ENCODE peak calls at places on chromosomes 5 and 9, in ten cellular contexts. One of them, this sample, is unnamed.

GRCh38 chr5:58239075-58239474 is 220.8 kb downstream of the PLK2 start:
- DNase-seq in NB4: no peak
- DNase-seq in GM13977: no peak
- DNase-seq in AG04450: no peak
- DNase-seq in endothelial cell: no peak
- DNase-seq in CD8-positive, alpha-beta T cell: no peak
- DNase-seq in AG09309: no peak
- DNase-seq in hepatocyte: no peak
- DNase-seq in CD4-positive, alpha-beta T cell: no peak
- DNase-seq in fibroblast of lung: no peak
- DNase-seq in this sample: no peak

GRCh38 chr9:738209-738915 is 103.1 kb upstream of the DMRT1 start:
- DNase-seq in GM13977: no peak
- DNase-seq in AG09309: peak
- DNase-seq in endothelial cell: no peak
- DNase-seq in fibroblast of lung: peak
- DNase-seq in hepatocyte: peak
- DNase-seq in CD4-positive, alpha-beta T cell: no peak
- DNase-seq in AG04450: peak
- DNase-seq in NB4: peak
- DNase-seq in CD8-positive, alpha-beta T cell: no peak
- DNase-seq in this sample: peak

GRCh38 chr5:67971223-67971830 is 244.2 kb upstream of the PIK3R1 start:
- DNase-seq in NB4: peak
- DNase-seq in hepatocyte: peak
- DNase-seq in GM13977: no peak
- DNase-seq in AG04450: peak
- DNase-seq in fibroblast of lung: peak
- DNase-seq in CD8-positive, alpha-beta T cell: no peak
- DNase-seq in CD4-positive, alpha-beta T cell: no peak
- DNase-seq in AG09309: peak
- DNase-seq in endothelial cell: no peak
- DNase-seq in this sample: peak

GRCh38 chr5:119411935-119412623 is 40.2 kb upstream of the HSD17B4 start:
- DNase-seq in fibroblast of lung: peak
- DNase-seq in GM13977: peak
- DNase-seq in hepatocyte: peak
- DNase-seq in AG09309: no peak
- DNase-seq in CD4-positive, alpha-beta T cell: peak
- DNase-seq in AG04450: peak
- DNase-seq in NB4: peak
- DNase-seq in CD8-positive, alpha-beta T cell: peak
- DNase-seq in endothelial cell: peak
- DNase-seq in this sample: peak

GRCh38 chr5:88304356-88304755 is 35.7 kb upstream of the TMEM161B start:
- DNase-seq in NB4: no peak
- DNase-seq in endothelial cell: no peak
- DNase-seq in AG09309: no peak
- DNase-seq in GM13977: no peak
- DNase-seq in hepatocyte: no peak
- DNase-seq in CD8-positive, alpha-beta T cell: no peak
- DNase-seq in CD4-positive, alpha-beta T cell: no peak
- DNase-seq in AG04450: no peak
- DNase-seq in fibroblast of lung: no peak
- DNase-seq in this sample: no peak

GRCh38 chr5:107809201-107810034 is 138.7 kb upstream of the EFNA5 start:
- DNase-seq in AG09309: no peak
- DNase-seq in fibroblast of lung: peak
- DNase-seq in CD4-positive, alpha-beta T cell: no peak
- DNase-seq in CD8-positive, alpha-beta T cell: no peak
- DNase-seq in AG04450: no peak
- DNase-seq in GM13977: no peak
- DNase-seq in hepatocyte: no peak
- DNase-seq in endothelial cell: no peak
- DNase-seq in NB4: no peak
- DNase-seq in this sample: peak

GRCh38 chr9:122445155-122445749 is 32.5 kb downstream of the OR1J1 start:
- DNase-seq in endothelial cell: no peak
- DNase-seq in AG04450: peak
- DNase-seq in GM13977: no peak
- DNase-seq in fibroblast of lung: peak
- DNase-seq in AG09309: peak
- DNase-seq in CD4-positive, alpha-beta T cell: no peak
- DNase-seq in CD8-positive, alpha-beta T cell: no peak
- DNase-seq in hepatocyte: no peak
- DNase-seq in NB4: no peak
- DNase-seq in this sample: no peak

GRCh38 chr5:68011259-68011760 is 204.2 kb upstream of the PIK3R1 start:
- DNase-seq in NB4: no peak
- DNase-seq in CD4-positive, alpha-beta T cell: no peak
- DNase-seq in fibroblast of lung: no peak
- DNase-seq in GM13977: no peak
- DNase-seq in CD8-positive, alpha-beta T cell: no peak
- DNase-seq in AG09309: no peak
- DNase-seq in hepatocyte: no peak
- DNase-seq in AG04450: no peak
- DNase-seq in endothelial cell: no peak
- DNase-seq in this sample: no peak

GRCh38 chr5:79493596-79494343 is 20.2 kb downstream of the HOMER1 start:
- DNase-seq in fibroblast of lung: no peak
- DNase-seq in NB4: no peak
- DNase-seq in GM13977: no peak
- DNase-seq in CD4-positive, alpha-beta T cell: no peak
- DNase-seq in hepatocyte: no peak
- DNase-seq in CD8-positive, alpha-beta T cell: no peak
- DNase-seq in AG04450: no peak
- DNase-seq in AG09309: no peak
- DNase-seq in endothelial cell: no peak
- DNase-seq in this sample: no peak

GRCh38 chr5:154708845-154709244 is 46.3 kb upstream of the LARP1 start:
- DNase-seq in GM13977: no peak
- DNase-seq in hepatocyte: no peak
- DNase-seq in AG09309: no peak
- DNase-seq in CD8-positive, alpha-beta T cell: no peak
- DNase-seq in fibroblast of lung: no peak
- DNase-seq in AG04450: no peak
- DNase-seq in CD4-positive, alpha-beta T cell: no peak
- DNase-seq in endothelial cell: no peak
- DNase-seq in NB4: peak
- DNase-seq in this sample: peak

GRCh38 chr9:35398651-35399335 is 91.1 kb upstream of the RUSC2 start:
- DNase-seq in endothelial cell: no peak
- DNase-seq in hepatocyte: no peak
- DNase-seq in fibroblast of lung: no peak
- DNase-seq in CD8-positive, alpha-beta T cell: no peak
- DNase-seq in AG04450: no peak
- DNase-seq in NB4: no peak
- DNase-seq in GM13977: no peak
- DNase-seq in AG09309: no peak
- DNase-seq in CD4-positive, alpha-beta T cell: no peak
- DNase-seq in this sample: no peak

GRCh38 chr5:148910216-148910615 is 83.8 kb downstream of the ADRB2 start:
- DNase-seq in CD4-positive, alpha-beta T cell: no peak
- DNase-seq in CD8-positive, alpha-beta T cell: no peak
- DNase-seq in AG09309: no peak
- DNase-seq in fibroblast of lung: no peak
- DNase-seq in hepatocyte: no peak
- DNase-seq in AG04450: no peak
- DNase-seq in NB4: no peak
- DNase-seq in endothelial cell: no peak
- DNase-seq in GM13977: no peak
- DNase-seq in this sample: no peak

GRCh38 chr9:38622961-38623360 is 2.6 kb upstream of the ANKRD18A start:
- DNase-seq in endothelial cell: no peak
- DNase-seq in AG09309: no peak
- DNase-seq in hepatocyte: no peak
- DNase-seq in fibroblast of lung: no peak
- DNase-seq in AG04450: no peak
- DNase-seq in CD4-positive, alpha-beta T cell: no peak
- DNase-seq in CD8-positive, alpha-beta T cell: no peak
- DNase-seq in GM13977: no peak
- DNase-seq in NB4: peak
- DNase-seq in this sample: no peak

GRCh38 chr9:38622083-38622674 is 1.8 kb upstream of the ANKRD18A start:
- DNase-seq in AG04450: no peak
- DNase-seq in CD8-positive, alpha-beta T cell: no peak
- DNase-seq in hepatocyte: peak
- DNase-seq in AG09309: no peak
- DNase-seq in GM13977: no peak
- DNase-seq in fibroblast of lung: no peak
- DNase-seq in endothelial cell: peak
- DNase-seq in NB4: peak
- DNase-seq in CD4-positive, alpha-beta T cell: no peak
- DNase-seq in this sample: peak

GRCh38 chr9:38620483-38621433 is at the start of gene ANKRD18A:
- DNase-seq in CD8-positive, alpha-beta T cell: peak
- DNase-seq in hepatocyte: peak
- DNase-seq in CD4-positive, alpha-beta T cell: peak
- DNase-seq in AG04450: peak
- DNase-seq in AG09309: no peak
- DNase-seq in endothelial cell: peak
- DNase-seq in fibroblast of lung: peak
- DNase-seq in NB4: peak
- DNase-seq in GM13977: peak
- DNase-seq in this sample: peak

GRCh38 chr9:38619556-38620447 is 594 bp downstream of the ANKRD18A start:
- DNase-seq in CD8-positive, alpha-beta T cell: no peak
- DNase-seq in AG09309: no peak
- DNase-seq in CD4-positive, alpha-beta T cell: peak
- DNase-seq in endothelial cell: peak
- DNase-seq in hepatocyte: peak
- DNase-seq in NB4: peak
- DNase-seq in GM13977: no peak
- DNase-seq in fibroblast of lung: no peak
- DNase-seq in AG04450: no peak
- DNase-seq in this sample: peak

GRCh38 chr9:38621434-38622082 is 1.2 kb upstream of the ANKRD18A start:
- DNase-seq in AG09309: no peak
- DNase-seq in CD4-positive, alpha-beta T cell: peak
- DNase-seq in hepatocyte: peak
- DNase-seq in NB4: peak
- DNase-seq in GM13977: no peak
- DNase-seq in AG04450: no peak
- DNase-seq in CD8-positive, alpha-beta T cell: peak
- DNase-seq in fibroblast of lung: no peak
- DNase-seq in endothelial cell: peak
- DNase-seq in this sample: peak
- TF ChIP-seq CTCF in AG09309: no peak
- TF ChIP-seq CTCF in CD4-positive, alpha-beta T cell: no peak
- TF ChIP-seq CTCF in hepatocyte: no peak
- TF ChIP-seq CTCF in NB4: no peak
- TF ChIP-seq CTCF in GM13977: no peak
- TF ChIP-seq CTCF in AG04450: no peak
- TF ChIP-seq CTCF in CD8-positive, alpha-beta T cell: no peak
- TF ChIP-seq CTCF in fibroblast of lung: no peak
- TF ChIP-seq CTCF in endothelial cell: no peak
- TF ChIP-seq CTCF in this sample: no peak

GRCh38 chr5:72720205-72720604 is 96.3 kb upstream of the TNPO1 start:
- DNase-seq in fibroblast of lung: no peak
- DNase-seq in GM13977: no peak
- DNase-seq in AG04450: no peak
- DNase-seq in AG09309: no peak
- DNase-seq in hepatocyte: no peak
- DNase-seq in NB4: no peak
- DNase-seq in CD8-positive, alpha-beta T cell: no peak
- DNase-seq in endothelial cell: no peak
- DNase-seq in CD4-positive, alpha-beta T cell: no peak
- DNase-seq in this sample: no peak

GRCh38 chr5:72722792-72723402 is 93.6 kb upstream of the TNPO1 start:
- DNase-seq in fibroblast of lung: no peak
- DNase-seq in AG09309: no peak
- DNase-seq in AG04450: no peak
- DNase-seq in GM13977: no peak
- DNase-seq in endothelial cell: no peak
- DNase-seq in CD4-positive, alpha-beta T cell: no peak
- DNase-seq in hepatocyte: no peak
- DNase-seq in CD8-positive, alpha-beta T cell: no peak
- DNase-seq in NB4: no peak
- DNase-seq in this sample: no peak

GRCh38 chr5:72721844-72722243 is 94.6 kb upstream of the TNPO1 start:
- DNase-seq in NB4: no peak
- DNase-seq in endothelial cell: no peak
- DNase-seq in fibroblast of lung: no peak
- DNase-seq in AG09309: no peak
- DNase-seq in hepatocyte: no peak
- DNase-seq in AG04450: no peak
- DNase-seq in CD4-positive, alpha-beta T cell: no peak
- DNase-seq in GM13977: no peak
- DNase-seq in CD8-positive, alpha-beta T cell: no peak
- DNase-seq in this sample: no peak

DNA sequence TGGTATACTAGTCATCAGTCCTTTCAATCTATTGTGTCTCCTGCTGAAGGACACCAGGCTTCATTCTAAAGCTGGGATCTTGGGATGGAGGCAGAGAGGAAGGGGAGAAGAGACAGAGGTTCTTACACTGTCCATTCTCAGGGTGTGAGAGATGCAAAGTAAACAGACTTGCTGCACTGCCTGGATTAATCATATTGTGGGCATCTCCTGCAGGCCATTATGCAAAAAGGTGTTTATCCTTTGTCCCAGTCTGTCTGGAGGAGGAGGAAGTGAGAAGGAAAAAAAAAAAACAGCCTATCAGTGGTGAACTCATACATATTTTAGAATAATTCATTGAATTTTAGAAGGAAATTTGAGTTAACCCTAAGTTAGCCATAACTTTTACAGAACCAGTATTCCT is 92.9 kb upstream of the TNPO1 start:
- DNase-seq in fibroblast of lung: no peak
- DNase-seq in GM13977: no peak
- DNase-seq in AG09309: no peak
- DNase-seq in NB4: no peak
- DNase-seq in AG04450: no peak
- DNase-seq in endothelial cell: no peak
- DNase-seq in CD8-positive, alpha-beta T cell: no peak
- DNase-seq in hepatocyte: no peak
- DNase-seq in CD4-positive, alpha-beta T cell: no peak
- DNase-seq in this sample: peak
- TF ChIP-seq CTCF in fibroblast of lung: no peak
- TF ChIP-seq CTCF in GM13977: no peak
- TF ChIP-seq CTCF in AG09309: no peak
- TF ChIP-seq CTCF in NB4: no peak
- TF ChIP-seq CTCF in AG04450: no peak
- TF ChIP-seq CTCF in endothelial cell: no peak
- TF ChIP-seq CTCF in CD8-positive, alpha-beta T cell: no peak
- TF ChIP-seq CTCF in hepatocyte: no peak
- TF ChIP-seq CTCF in CD4-positive, alpha-beta T cell: no peak
- TF ChIP-seq CTCF in this sample: no peak

GRCh38 chr5:43251754-43252153 is 59.7 kb downstream of the NIM1K start:
- DNase-seq in GM13977: no peak
- DNase-seq in CD8-positive, alpha-beta T cell: no peak
- DNase-seq in NB4: no peak
- DNase-seq in fibroblast of lung: no peak
- DNase-seq in hepatocyte: no peak
- DNase-seq in endothelial cell: no peak
- DNase-seq in AG09309: no peak
- DNase-seq in CD4-positive, alpha-beta T cell: no peak
- DNase-seq in AG04450: no peak
- DNase-seq in this sample: no peak
- TF ChIP-seq CTCF in GM13977: no peak
- TF ChIP-seq CTCF in CD8-positive, alpha-beta T cell: no peak
- TF ChIP-seq CTCF in NB4: no peak
- TF ChIP-seq CTCF in fibroblast of lung: no peak
- TF ChIP-seq CTCF in hepatocyte: no peak
- TF ChIP-seq CTCF in endothelial cell: no peak
- TF ChIP-seq CTCF in AG09309: no peak
- TF ChIP-seq CTCF in CD4-positive, alpha-beta T cell: no peak
- TF ChIP-seq CTCF in AG04450: no peak
- TF ChIP-seq CTCF in this sample: no peak

GRCh38 chr9:89372979-89373378 is 54.7 kb downstream of the SECISBP2 start:
- DNase-seq in endothelial cell: no peak
- DNase-seq in AG09309: no peak
- DNase-seq in fibroblast of lung: no peak
- DNase-seq in hepatocyte: no peak
- DNase-seq in NB4: no peak
- DNase-seq in CD4-positive, alpha-beta T cell: no peak
- DNase-seq in CD8-positive, alpha-beta T cell: no peak
- DNase-seq in AG04450: no peak
- DNase-seq in GM13977: no peak
- DNase-seq in this sample: no peak
- TF ChIP-seq CTCF in endothelial cell: no peak
- TF ChIP-seq CTCF in AG09309: no peak
- TF ChIP-seq CTCF in fibroblast of lung: no peak
- TF ChIP-seq CTCF in hepatocyte: no peak
- TF ChIP-seq CTCF in NB4: no peak
- TF ChIP-seq CTCF in CD4-positive, alpha-beta T cell: no peak
- TF ChIP-seq CTCF in CD8-positive, alpha-beta T cell: no peak
- TF ChIP-seq CTCF in AG04450: no peak
- TF ChIP-seq CTCF in GM13977: no peak
- TF ChIP-seq CTCF in this sample: no peak

This sample was measured in MCF 10A.